ENCODE peak calls at places on chromosomes 3 and 15, in five cellular contexts. I, V, M, U and R are unnamed samples.

GRCh38 chr3:134249935-134250716 is 533 bp downstream of the RYK start:
- DNase-seq in V (peak; percentile 86), M (no peak), I (peak; percentile 30), U (peak; percentile 41), R (no peak)

GRCh38 chr3:44962606-44963393 is 13.2 kb downstream of the ZDHHC3 start:
- DNase-seq in V (no peak), M (no peak), I (no peak), U (no peak), R (no peak)

GRCh38 chr3:30614943-30615342 is 8.5 kb downstream of the TGFBR2 start:
- DNase-seq in U (no peak), M (no peak), V (no peak), I (no peak), R (no peak)

GRCh38 chr3:37346227-37347005 is 172.0 kb upstream of the LRRFIP2 start:
- DNase-seq in U (no peak), V (no peak), I (no peak), M (no peak), R (no peak)

GRCh38 chr3:32959370-32959769 is 7.9 kb downstream of the CCR4 start:
- DNase-seq in U (no peak), I (no peak), M (no peak), V (no peak), R (no peak)

GRCh38 chr15:89768071-89768500 is 8.0 kb upstream of the MESP2 start:
- DNase-seq in I (no peak), V (no peak), M (no peak), U (no peak), R (peak; percentile 34)

GRCh38 chr3:45938858-45939257 is 4.4 kb upstream of the CXCR6 start:
- DNase-seq in U (peak; percentile 80), V (peak; percentile 82), M (peak; percentile 82), I (peak; percentile 78), R (peak; percentile 80)

GRCh38 chr15:98304366-98304765 is 343.9 kb downstream of the ARRDC4 start:
- DNase-seq in U (no peak), M (no peak), I (no peak), V (no peak), R (no peak)

GRCh38 chr15:43390723-43391122 is 19.8 kb downstream of the TUBGCP4 start:
- DNase-seq in V (no peak), I (no peak), M (no peak), U (peak; percentile 43), R (no peak)

GRCh38 chr3:44048196-44048924 is 193.3 kb upstream of the TOPAZ1 start:
- DNase-seq in U (no peak), M (no peak), V (peak; percentile 58), I (no peak), R (no peak)

GRCh38 chr3:30435950-30436349 is 170.5 kb upstream of the TGFBR2 start:
- DNase-seq in V (no peak), U (no peak), I (no peak), M (no peak), R (no peak)

GRCh38 chr3:23865595-23866396 is 51.0 kb downstream of the NKIRAS1 start:
- DNase-seq in V (peak; percentile 27), M (no peak), U (peak; percentile 53), I (no peak), R (no peak)

GRCh38 chr3:42660898-42661297 is 7.4 kb downstream of the ZBTB47 start:
- DNase-seq in U (no peak), V (no peak), M (no peak), I (no peak), R (no peak)